ENCODE peak calls at places on chromosomes 4 and X, in six cellular contexts. R is activated CD8-positive, alpha-beta memory T cell treated with anti-CD3 and anti-CD28 coated beads for 48 hours; A is CD8-positive, alpha-beta memory T cell; D is effector memory CD4-positive, alpha-beta T cell; E is GM18507; Y is sciatic nerve. H is an unnamed sample.

GRCh38 chr4:10089346-10089745 is 27.3 kb downstream of the WDR1 start:
- DNase-seq in R (no peak), A (no peak), D (no peak), E (no peak), Y (no peak), H (no peak)

GRCh38 chr4:102625232-102625930 is 124.2 kb downstream of the NFKB1 start:
- DNase-seq in R (no peak), A (peak), D (peak), E (peak), Y (no peak), H (peak)

GRCh38 chr4:169311643-169312365 is 41.0 kb upstream of the SH3RF1 start:
- DNase-seq in R (no peak), A (no peak), D (no peak), E (peak), Y (no peak), H (no peak)

GRCh38 chr4:183443609-183444148 is 757 bp upstream of the CDKN2AIP start:
- DNase-seq in R (peak), A (no peak), D (no peak), E (no peak), Y (peak), H (no peak)

GRCh38 chr4:156596026-156596425 is 375.6 kb downstream of the PDGFC start:
- DNase-seq in R (no peak), A (no peak), D (no peak), E (no peak), Y (no peak), H (no peak)

GRCh38 chrX:2252331-2253065 is 248.3 kb downstream of the DHRSX start:
- DNase-seq in R (no peak), A (no peak), D (no peak), E (no peak), Y (no peak), H (no peak)

GRCh38 chr4:29002151-29002550 is 1718.0 kb upstream of the PCDH7 start:
- DNase-seq in R (no peak), A (no peak), D (no peak), E (no peak), Y (no peak), H (no peak)

GRCh38 chrX:76433219-76433618 is 5.7 kb downstream of the MAGEE1 start:
- DNase-seq in R (no peak), A (no peak), D (no peak), E (no peak), Y (no peak), H (no peak)

GRCh38 chrX:107537815-107538214 is 88.4 kb downstream of the FRMPD3 start:
- DNase-seq in R (no peak), A (peak), D (peak), E (no peak), Y (no peak), H (no peak)

GRCh38 chrX:39967348-39967747 is 130.4 kb downstream of the BCOR start:
- DNase-seq in R (no peak), A (no peak), D (no peak), E (no peak), Y (no peak), H (no peak)

GRCh38 chrX:10833299-10834169 is 213.1 kb upstream of the MID1 start:
- DNase-seq in R (no peak), A (no peak), D (no peak), E (no peak), Y (peak), H (no peak)

GRCh38 chr4:52665592-52665991 is 6.5 kb upstream of the USP46 start:
- DNase-seq in R (no peak), A (no peak), D (no peak), E (no peak), Y (no peak), H (no peak)

GRCh38 chr4:148563684-148564083 is 121.5 kb upstream of the NR3C2 start:
- DNase-seq in R (no peak), A (no peak), D (no peak), E (no peak), Y (no peak), H (no peak)

GRCh38 chr4:157664726-157665125 is 444.2 kb downstream of the GRIA2 start:
- DNase-seq in R (no peak), A (no peak), D (no peak), E (no peak), Y (no peak), H (no peak)

GRCh38 chr4:177297781-177298391 is 11.8 kb upstream of the NEIL3 start:
- DNase-seq in R (no peak), A (no peak), D (no peak), E (no peak), Y (no peak), H (no peak)

GRCh38 chrX:152202886-152203285 is 64.5 kb upstream of the MAGEA10 start:
- DNase-seq in R (no peak), A (no peak), D (no peak), E (no peak), Y (no peak), H (no peak)

GRCh38 chrX:11261260-11261659 is 32.0 kb upstream of the AMELX start:
- DNase-seq in R (no peak), A (no peak), D (no peak), E (no peak), Y (no peak), H (no peak)

GRCh38 chr4:69800599-69800998 is 40.2 kb upstream of the SULT1B1 start:
- DNase-seq in R (no peak), A (no peak), D (no peak), E (no peak), Y (no peak), H (no peak)

GRCh38 chrX:19811807-19812604 is 75.4 kb downstream of the SH3KBP1 start:
- DNase-seq in R (no peak), A (no peak), D (no peak), E (no peak), Y (no peak), H (no peak)

GRCh38 chrX:141879616-141880015 is 24.1 kb upstream of the MAGEC1 start:
- DNase-seq in R (no peak), A (no peak), D (no peak), E (no peak), Y (no peak), H (no peak)

GRCh38 chr4:140004580-140005314 is 149.2 kb downstream of the MAML3 start:
- DNase-seq in R (no peak), A (no peak), D (no peak), E (no peak), Y (peak), H (no peak)

GRCh38 chrX:132776486-132777210 is 181.8 kb downstream of the HS6ST2 start:
- DNase-seq in R (no peak), A (no peak), D (no peak), E (no peak), Y (no peak), H (no peak)

GRCh38 chr4:137106733-137107132 is 425.6 kb downstream of the PCDH18 start:
- DNase-seq in R (no peak), A (no peak), D (no peak), E (no peak), Y (no peak), H (no peak)

GRCh38 chrX:68570598-68570997 is 71.7 kb downstream of the YIPF6 start:
- DNase-seq in R (no peak), A (no peak), D (no peak), E (no peak), Y (no peak), H (no peak)

GRCh38 chrX:79161655-79162054 is 17.2 kb downstream of the GPR174 start:
- DNase-seq in R (no peak), A (peak), D (peak), E (no peak), Y (no peak), H (no peak)

GRCh38 chrX:40546870-40547269 is 33.9 kb upstream of the ATP6AP2 start:
- DNase-seq in R (no peak), A (no peak), D (no peak), E (no peak), Y (no peak), H (no peak)

GRCh38 chrX:152873361-152873760 is 24.5 kb upstream of the ZNF185 start:
- DNase-seq in R (no peak), A (no peak), D (no peak), E (no peak), Y (no peak), H (no peak)

GRCh38 chr4:128228778-128229457 is 58.7 kb downstream of the PGRMC2 start:
- DNase-seq in R (no peak), A (no peak), D (no peak), E (no peak), Y (no peak), H (no peak)

GRCh38 chrX:151711787-151712186 is 4.0 kb upstream of the FATE1 start:
- DNase-seq in R (no peak), A (no peak), D (no peak), E (no peak), Y (no peak), H (no peak)